ENCODE peak calls at places on chromosomes 11 and 22, in five cellular contexts. F is endothelial cell, J is cardiac muscle cell, Z is adrenal gland, H is omental fat pad. A is an unnamed sample.

GRCh38 chr11:32081129-32081641 is 9.7 kb upstream of the RCN1 start:
- DNase-seq in F (no peak), J (peak), Z (no peak), H (no peak), A (no peak)

GRCh38 chr22:32745251-32745995 is 56.1 kb upstream of the TIMP3 start:
- DNase-seq in F (peak), J (peak), Z (no peak), H (peak), A (no peak)

GRCh38 chr22:25837288-25837900 is 95.4 kb downstream of the MYO18B start:
- DNase-seq in F (no peak), J (no peak), Z (no peak), H (no peak), A (no peak)

GRCh38 chr11:62805991-62806441 is 776 bp upstream of the NXF1 start:
- DNase-seq in F (no peak), J (peak), Z (no peak), H (no peak), A (no peak)

GRCh38 chr11:28350216-28350615 is 242.0 kb downstream of the METTL15 start:
- DNase-seq in F (no peak), J (no peak), Z (no peak), H (no peak), A (no peak)

GRCh38 chr11:110381214-110381613 is 48.5 kb upstream of the FDX1 start:
- DNase-seq in F (no peak), J (no peak), Z (no peak), H (no peak), A (no peak)

GRCh38 chr11:12042215-12042676 is 33.8 kb upstream of the DKK3 start:
- DNase-seq in F (no peak), J (peak), Z (no peak), H (no peak), A (no peak)

GRCh38 chr22:49910229-49911155 is 7.7 kb downstream of the ALG12 start:
- DNase-seq in F (no peak), J (no peak), Z (no peak), H (no peak), A (no peak)

GRCh38 chr22:48943567-48944432 is 883.9 kb downstream of the BRD1 start:
- DNase-seq in F (peak), J (no peak), Z (no peak), H (no peak), A (peak)

GRCh38 chr11:124763156-124763947 is 1.3 kb upstream of the ESAM start:
- DNase-seq in F (peak), J (peak), Z (peak), H (peak), A (peak)

GRCh38 chr11:109306322-109306721 is 115.7 kb upstream of the C11orf87 start:
- DNase-seq in F (no peak), J (peak), Z (no peak), H (no peak), A (no peak)

GRCh38 chr11:70430671-70431574 is 32.6 kb downstream of the CTTN start:
- DNase-seq in F (no peak), J (no peak), Z (no peak), H (no peak), A (no peak)

GRCh38 chr22:43018615-43019014 is 3.7 kb upstream of the PACSIN2 start:
- DNase-seq in F (no peak), J (no peak), Z (no peak), H (no peak), A (no peak)

GRCh38 chr11:11972148-11972547 is 36.3 kb downstream of the DKK3 start:
- DNase-seq in F (no peak), J (no peak), Z (no peak), H (no peak), A (no peak)

GRCh38 chr11:100676901-100677300 is 10.2 kb upstream of the ARHGAP42 start:
- DNase-seq in F (no peak), J (no peak), Z (no peak), H (no peak), A (no peak)

GRCh38 chr11:117734596-117734995 is 62.4 kb downstream of the DSCAML1 start:
- DNase-seq in F (peak), J (no peak), Z (no peak), H (no peak), A (no peak)

GRCh38 chr11:34316347-34317037 is 41.3 kb downstream of the ABTB2 start:
- DNase-seq in F (no peak), J (peak), Z (no peak), H (no peak), A (no peak)

GRCh38 chr11:126981635-126982034 is 18.9 kb downstream of the KIRREL3 start:
- DNase-seq in F (no peak), J (no peak), Z (no peak), H (no peak), A (no peak)

GRCh38 chr11:116792869-116793475 is 1.3 kb upstream of the APOA5 start:
- DNase-seq in F (no peak), J (no peak), Z (no peak), H (no peak), A (no peak)

GRCh38 chr11:16926868-16927267 is 87.3 kb downstream of the PLEKHA7 start:
- DNase-seq in F (no peak), J (no peak), Z (no peak), H (no peak), A (no peak)

GRCh38 chr11:95154514-95154913 is 64.9 kb downstream of the ENDOD1 start:
- DNase-seq in F (peak), J (peak), Z (peak), H (no peak), A (no peak)

GRCh38 chr22:24402460-24403192 is 24.8 kb upstream of the ADORA2A start:
- DNase-seq in F (no peak), J (peak), Z (peak), H (peak), A (peak)

DNA sequence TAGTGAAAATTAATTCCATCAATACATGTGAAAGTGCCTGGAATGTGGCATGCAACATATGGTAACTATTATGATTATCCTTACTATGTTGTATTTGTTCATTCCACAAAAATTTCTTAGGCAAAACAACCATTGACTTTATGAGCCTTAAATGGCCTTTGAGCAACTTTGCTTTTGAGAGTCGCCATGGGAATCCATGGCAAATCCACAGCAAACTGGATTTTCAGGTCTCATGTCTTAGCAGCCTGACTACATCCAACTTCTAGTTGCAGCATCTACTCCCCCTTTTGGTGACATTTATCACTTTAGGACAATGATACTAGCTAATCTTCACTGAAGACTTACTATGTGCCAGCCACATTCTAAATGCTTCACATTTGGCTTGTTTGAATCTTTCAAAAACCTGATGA is 56.8 kb downstream of the SLC1A2 start:
- DNase-seq in F (no peak), J (no peak), Z (no peak), H (no peak), A (no peak)
- TF ChIP-seq CTCF in F (no peak), J (no peak), Z (no peak), H (no peak), A (no peak)

GRCh38 chr11:8091671-8092070 is 10.7 kb downstream of the TUB start:
- DNase-seq in F (no peak), J (no peak), Z (no peak), H (no peak), A (no peak)

GRCh38 chr11:8092587-8093424 is 11.8 kb downstream of the TUB start:
- DNase-seq in F (peak), J (peak), Z (peak), H (no peak), A (no peak)

GRCh38 chr11:8089791-8090510 is 8.9 kb downstream of the TUB start:
- DNase-seq in F (no peak), J (no peak), Z (no peak), H (no peak), A (no peak)

GRCh38 chr11:8087756-8088155 is 6.7 kb downstream of the TUB start:
- DNase-seq in F (no peak), J (no peak), Z (no peak), H (no peak), A (no peak)

GRCh38 chr11:8090756-8091155 is 9.7 kb downstream of the TUB start:
- DNase-seq in F (peak), J (peak), Z (no peak), H (no peak), A (peak)
- TF ChIP-seq CTCF in F (peak), J (peak), Z (peak), H (no peak), A (peak)

GRCh38 chr11:76792505-76793264 is 9.5 kb downstream of the TSKU start:
- DNase-seq in F (no peak), J (no peak), Z (no peak), H (no peak), A (no peak)
- TF ChIP-seq CTCF in F (no peak), J (no peak), Z (no peak), H (no peak), A (no peak)

GRCh38 chr11:135074397-135074998 is 662.5 kb upstream of the B3GAT1 start:
- DNase-seq in F (no peak), J (peak), Z (no peak), H (no peak), A (no peak)
- TF ChIP-seq CTCF in F (no peak), J (no peak), Z (no peak), H (no peak), A (no peak)

GRCh38 chr11:8722156-8722555 is 39.6 kb downstream of the RPL27A start:
- DNase-seq in F (no peak), J (peak), Z (no peak), H (no peak), A (no peak)
- TF ChIP-seq CTCF in F (no peak), J (no peak), Z (no peak), H (no peak), A (no peak)

GRCh38 chr11:59142530-59143507 is at the start of gene FAM111A:
- DNase-seq in F (peak), J (peak), Z (peak), H (peak), A (peak)
- TF ChIP-seq CTCF in F (no peak), J (peak), Z (no peak), H (no peak), A (no peak)

GRCh38 chr22:30348395-30348794 is 8.3 kb downstream of the SF3A1 start:
- DNase-seq in F (no peak), J (no peak), Z (no peak), H (no peak), A (no peak)

GRCh38 chr22:30347255-30347892 is 9.3 kb downstream of the SF3A1 start:
- DNase-seq in F (no peak), J (no peak), Z (no peak), H (no peak), A (no peak)

GRCh38 chr22:30348837-30349236 is 7.9 kb downstream of the SF3A1 start:
- DNase-seq in F (no peak), J (no peak), Z (no peak), H (no peak), A (no peak)

GRCh38 chr22:30340911-30341685 is 14.4 kb upstream of the TBC1D10A start:
- DNase-seq in F (no peak), J (no peak), Z (peak), H (no peak), A (no peak)

DNA sequence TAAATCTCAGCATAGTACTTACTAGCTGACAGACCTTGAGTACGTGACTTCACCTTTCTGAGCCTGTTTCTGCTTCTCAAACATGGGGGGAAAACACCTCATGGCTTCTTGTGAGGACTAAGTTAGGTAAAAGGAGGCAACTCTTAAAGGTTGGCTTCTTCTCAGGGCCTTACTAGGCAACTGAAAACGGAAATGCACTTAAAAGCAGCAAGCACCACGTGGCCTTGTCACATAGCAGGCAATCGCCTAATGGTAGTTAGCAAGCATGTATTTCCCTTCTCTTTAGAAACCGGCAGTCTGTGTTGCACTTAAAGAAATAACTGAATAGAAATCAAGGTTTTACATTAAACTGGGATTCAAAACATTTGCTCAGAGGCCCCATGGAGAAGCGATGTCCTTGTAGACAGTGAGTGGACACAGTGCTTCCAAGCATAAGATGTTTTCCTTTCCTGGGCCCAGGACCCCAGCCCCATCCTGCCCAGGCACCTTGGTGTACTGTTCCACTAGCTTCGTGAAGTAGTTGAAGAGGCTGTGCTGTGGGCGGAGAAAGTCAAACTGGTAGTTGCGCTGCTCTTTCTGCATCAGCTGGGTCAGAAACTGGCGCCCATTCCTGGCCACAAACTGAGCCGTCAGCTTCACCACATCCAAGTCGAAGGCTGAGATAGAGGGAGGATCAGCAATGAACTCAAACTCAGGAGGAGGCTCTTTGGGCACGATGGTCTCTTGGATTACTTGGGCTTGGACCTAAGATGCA is 12.1 kb downstream of the SF3A1 start:
- DNase-seq in F (no peak), J (no peak), Z (no peak), H (no peak), A (no peak)
- TF ChIP-seq CTCF in F (no peak), J (no peak), Z (no peak), H (no peak), A (no peak)

A was measured in mesothelial cell of epicardium.